ENCODE peak calls at places on chromosomes 3 and 15, in six cellular contexts. Z is mesenchymal stem cell, M is mesendoderm, E is IMR-90, N is neuronal stem cell, W is H1. C is an unnamed sample.

GRCh38 chr3:98705212-98705611 is 57.9 kb upstream of the ST3GAL6 start:
- DNase-seq in Z (peak), M (no peak), E (peak), N (no peak), W (no peak), C (no peak)

GRCh38 chr15:68994981-68995753 is 19.3 kb upstream of the NOX5 start:
- DNase-seq in Z (no peak), M (no peak), E (no peak), N (no peak), W (no peak), C (no peak)

GRCh38 chr15:86892774-86893449 is 813.2 kb downstream of the AGBL1 start:
- DNase-seq in Z (peak), M (peak), E (no peak), N (no peak), W (no peak), C (no peak)

GRCh38 chr15:95845862-95846515 is 484.5 kb upstream of the NR2F2 start:
- DNase-seq in Z (peak), M (no peak), E (peak), N (peak), W (no peak), C (no peak)

GRCh38 chr3:108175352-108175751 is 46.9 kb downstream of the IFT57 start:
- DNase-seq in Z (no peak), M (no peak), E (peak), N (no peak), W (no peak), C (no peak)

GRCh38 chr3:56205406-56205805 is 262.9 kb downstream of the ERC2 start:
- DNase-seq in Z (no peak), M (no peak), E (no peak), N (no peak), W (no peak), C (no peak)

GRCh38 chr3:174101244-174101643 is 703.7 kb downstream of the NLGN1 start:
- DNase-seq in Z (peak), M (no peak), E (peak), N (no peak), W (no peak), C (no peak)

GRCh38 chr3:65669163-65669875 is 369.4 kb downstream of the MAGI1 start:
- DNase-seq in Z (peak), M (no peak), E (peak), N (no peak), W (no peak), C (no peak)

GRCh38 chr15:63969652-63970421 is 76.4 kb downstream of the DAPK2 start:
- DNase-seq in Z (no peak), M (no peak), E (no peak), N (no peak), W (peak), C (peak)

GRCh38 chr3:143078883-143079282 is 40.7 kb upstream of the CHST2 start:
- DNase-seq in Z (peak), M (no peak), E (peak), N (no peak), W (no peak), C (no peak)

GRCh38 chr3:34008191-34008590 is 209.8 kb downstream of the PDCD6IP start:
- DNase-seq in Z (peak), M (peak), E (peak), N (no peak), W (no peak), C (peak)

GRCh38 chr3:61736506-61736905 is 175.1 kb downstream of the PTPRG start:
- DNase-seq in Z (no peak), M (no peak), E (peak), N (no peak), W (no peak), C (no peak)

GRCh38 chr3:142211034-142211433 is 14.4 kb downstream of the GK5 start:
- DNase-seq in Z (peak), M (peak), E (no peak), N (no peak), W (no peak), C (peak)

GRCh38 chr3:9797196-9797945 is 4.5 kb downstream of the ARPC4 start:
- DNase-seq in Z (no peak), M (no peak), E (no peak), N (no peak), W (no peak), C (no peak)

GRCh38 chr3:27573780-27574437 is 89.7 kb upstream of the SLC4A7 start:
- DNase-seq in Z (no peak), M (no peak), E (peak), N (no peak), W (no peak), C (no peak)

GRCh38 chr3:65713016-65713415 is 325.7 kb downstream of the MAGI1 start:
- DNase-seq in Z (peak), M (peak), E (peak), N (no peak), W (no peak), C (peak)

DNA sequence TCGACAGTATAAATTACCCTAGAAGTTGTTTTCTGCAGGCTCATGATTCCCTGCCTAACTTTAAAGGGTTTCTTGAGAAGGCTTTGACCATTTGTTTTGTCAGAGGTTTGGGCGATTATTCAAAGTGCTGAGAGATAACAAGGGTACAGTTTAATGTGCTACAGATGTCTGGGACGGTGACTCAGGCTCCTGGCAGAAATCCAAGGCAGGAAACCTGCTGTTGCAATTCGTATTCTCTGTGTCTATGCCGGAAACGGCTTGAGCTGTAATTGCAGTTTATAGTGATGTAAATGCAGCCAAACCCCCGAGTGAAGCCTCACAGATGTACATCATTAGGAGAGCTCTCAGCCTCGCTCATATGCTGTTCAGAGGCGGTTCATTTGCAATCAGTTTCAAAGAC is 65.6 kb downstream of the SYNPR start:
- DNase-seq in Z (peak), M (peak), E (peak), N (no peak), W (no peak), C (peak)
- H2BK15ac ChIP-seq in Z (no peak), M (no peak), E (no peak), N (no peak), W (no peak), C (no peak)

DNA sequence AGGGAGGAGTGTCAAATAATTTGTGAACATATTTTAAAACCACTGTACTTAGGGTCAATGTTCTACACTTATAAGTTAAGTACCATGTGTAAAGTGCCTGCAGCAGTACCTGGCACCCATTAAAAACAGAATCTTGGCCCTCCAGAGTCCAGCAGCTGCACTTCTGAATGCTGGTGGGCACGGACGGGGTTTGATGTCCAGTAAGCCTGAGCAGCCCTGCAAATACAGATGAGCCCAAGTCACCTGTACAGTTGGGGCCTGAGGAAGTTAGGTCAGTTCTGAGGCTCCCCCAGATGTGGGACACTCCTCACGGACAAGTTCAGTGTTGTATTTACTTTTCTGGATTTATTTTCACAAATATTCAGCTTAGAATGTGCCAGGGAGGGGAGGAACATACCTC is 150.0 kb upstream of the CTDSPL start:
- DNase-seq in Z (no peak), M (no peak), E (no peak), N (no peak), W (no peak), C (peak)
- H2BK15ac ChIP-seq in Z (no peak), M (no peak), E (no peak), N (no peak), W (no peak), C (no peak)

DNA sequence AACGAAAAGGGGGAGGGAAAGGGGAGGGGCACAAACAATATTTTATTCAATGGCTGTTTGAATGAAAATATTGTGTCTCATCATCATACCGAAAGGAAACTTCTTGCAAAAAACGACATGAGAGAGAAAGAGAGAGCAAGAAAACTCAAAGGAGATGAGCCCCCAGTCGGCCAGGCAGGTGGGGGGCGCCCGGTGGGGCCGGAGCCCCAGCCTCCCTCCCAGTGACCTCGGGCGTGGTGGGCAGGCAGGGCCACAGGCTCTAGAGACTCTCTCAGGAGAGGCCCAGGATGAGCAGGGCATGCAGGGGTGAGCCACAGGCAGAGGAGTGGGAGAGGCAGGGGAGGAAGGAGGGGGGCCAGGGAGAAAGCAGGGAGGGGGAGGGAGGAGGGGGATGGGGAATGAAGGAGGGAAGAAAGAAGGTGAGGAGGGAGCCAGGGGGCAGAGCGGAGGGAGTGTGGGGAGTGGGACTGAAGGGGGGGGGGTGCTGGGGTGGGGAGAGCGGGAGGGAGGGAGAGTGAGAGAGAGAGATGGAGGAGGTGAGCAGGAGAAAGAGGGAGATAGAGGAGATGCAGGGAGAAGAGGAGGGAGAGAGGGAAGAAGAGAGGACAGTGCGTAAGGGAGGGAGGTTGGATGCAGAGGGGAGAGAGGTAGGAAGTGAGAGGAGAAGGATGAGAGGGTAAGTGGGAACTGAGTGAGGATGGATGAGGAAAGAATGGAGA is 14.0 kb upstream of the TMEM115 start:
- DNase-seq in Z (no peak), M (no peak), E (no peak), N (no peak), W (no peak), C (peak)
- H2BK15ac ChIP-seq in Z (no peak), M (no peak), E (no peak), N (no peak), W (peak), C (no peak)

GRCh38 chr3:71559021-71559420 is 24.5 kb downstream of the FOXP1 start:
- DNase-seq in Z (no peak), M (no peak), E (no peak), N (no peak), W (no peak), C (no peak)
- H2BK15ac ChIP-seq in Z (no peak), M (no peak), E (no peak), N (no peak), W (no peak), C (no peak)

DNA sequence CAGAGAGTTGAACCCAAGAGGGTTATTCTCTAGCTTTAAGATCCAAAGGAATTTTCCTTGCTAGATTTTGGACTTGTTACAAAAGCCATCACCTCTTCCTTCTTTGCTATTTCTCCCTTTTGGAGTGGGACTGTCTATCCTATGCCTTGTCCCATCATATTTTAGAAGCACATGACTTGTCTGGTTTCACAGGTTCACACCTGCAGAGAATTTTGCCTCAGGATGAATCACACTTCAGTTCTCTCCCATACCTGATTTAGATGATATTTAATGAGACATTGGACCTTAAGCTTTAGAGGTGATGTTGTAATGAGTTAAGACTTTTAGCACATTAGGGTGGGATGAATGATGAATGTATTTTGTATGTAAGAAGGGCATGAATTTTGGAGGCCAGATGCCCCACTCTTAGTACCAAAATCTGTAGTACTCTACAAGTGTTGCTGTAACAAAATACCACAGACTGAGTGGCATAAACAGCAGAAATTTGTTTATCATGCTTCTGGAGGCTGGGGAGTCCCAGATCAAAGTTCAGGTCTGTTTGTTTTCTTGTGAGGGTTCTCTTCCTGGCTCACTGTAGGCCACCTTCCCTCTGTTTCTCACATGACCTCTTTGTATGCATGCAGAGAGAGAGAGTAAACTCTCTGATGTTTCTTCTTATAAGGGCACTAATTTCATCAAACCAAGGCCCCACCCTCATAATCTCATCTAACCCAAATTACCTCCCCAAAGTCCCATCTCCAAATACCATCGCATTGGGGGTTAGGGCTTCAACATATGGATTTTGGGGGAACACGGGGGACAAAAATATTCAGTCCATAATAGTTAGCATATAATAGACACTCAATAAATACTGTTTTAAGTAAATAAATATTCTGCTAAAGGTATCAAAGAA is 10.0 kb downstream of the LNP1 start:
- DNase-seq in Z (no peak), M (no peak), E (no peak), N (no peak), W (no peak), C (no peak)
- H2BK15ac ChIP-seq in Z (no peak), M (no peak), E (no peak), N (no peak), W (no peak), C (no peak)

GRCh38 chr15:27576576-27576975 is 522.5 kb downstream of the OCA2 start:
- DNase-seq in Z (no peak), M (no peak), E (no peak), N (no peak), W (no peak), C (no peak)

GRCh38 chr15:27579738-27580137 is 519.4 kb downstream of the OCA2 start:
- DNase-seq in Z (no peak), M (no peak), E (no peak), N (no peak), W (no peak), C (no peak)

GRCh38 chr15:27570746-27571145 is 528.4 kb downstream of the OCA2 start:
- DNase-seq in Z (no peak), M (no peak), E (no peak), N (no peak), W (no peak), C (no peak)

GRCh38 chr15:27574541-27575054 is 524.5 kb downstream of the OCA2 start:
- DNase-seq in Z (no peak), M (no peak), E (no peak), N (no peak), W (no peak), C (no peak)

DNA sequence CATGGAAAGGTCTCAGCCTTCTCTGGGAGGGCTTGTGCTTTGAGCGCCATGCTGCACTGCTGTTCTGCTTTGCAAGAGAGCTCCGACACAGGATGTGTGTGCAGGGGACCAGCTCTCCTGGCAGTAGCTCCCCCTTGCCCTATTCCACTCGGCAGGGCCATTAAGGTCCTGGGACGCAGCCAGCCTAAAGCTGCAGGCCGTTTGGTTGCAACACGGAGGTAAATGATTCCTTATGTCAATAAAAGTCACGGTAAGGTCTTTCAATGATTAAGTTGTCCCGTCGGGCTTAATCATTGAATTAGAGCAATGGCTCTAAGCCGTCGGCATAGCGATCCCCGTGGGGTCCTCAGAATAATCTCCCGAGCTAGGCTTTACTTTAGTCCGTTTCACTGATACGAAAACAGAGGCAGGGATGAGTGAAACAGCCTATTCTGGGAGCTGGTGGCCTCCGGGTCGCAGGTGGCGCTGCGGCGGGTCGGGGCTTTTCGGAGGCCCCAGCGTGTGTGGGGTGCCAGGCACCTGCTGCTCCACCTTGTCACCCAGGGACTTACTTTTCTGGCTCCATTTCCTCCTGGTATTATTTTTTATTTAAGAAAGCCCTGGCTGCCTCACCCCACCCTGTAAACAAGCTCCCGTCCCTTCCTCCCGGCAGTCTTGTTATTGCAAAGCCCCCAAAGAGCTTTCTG is 525.2 kb downstream of the OCA2 start:
- DNase-seq in Z (no peak), M (peak), E (no peak), N (no peak), W (no peak), C (no peak)
- H2BK15ac ChIP-seq in Z (no peak), M (no peak), E (no peak), N (no peak), W (no peak), C (no peak)

DNA sequence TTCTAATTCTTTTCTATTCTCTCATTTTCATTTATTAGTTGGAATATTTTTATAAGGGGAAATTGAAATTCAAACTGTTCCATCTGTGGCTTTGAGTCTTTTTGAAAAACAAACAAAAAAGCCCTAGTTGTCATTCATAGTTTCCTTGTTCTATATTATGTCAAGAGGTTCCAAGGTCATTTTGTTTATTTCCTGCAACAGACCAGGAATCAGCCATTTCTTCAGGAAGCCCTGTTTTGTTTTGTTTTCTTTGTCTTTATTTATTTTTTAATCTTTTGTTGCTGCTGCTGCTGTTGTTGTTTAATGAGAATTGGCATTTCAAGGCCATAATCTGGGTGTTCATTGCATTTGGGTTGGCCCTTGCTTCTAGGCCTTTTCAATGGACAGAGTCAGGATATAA is 14.8 kb downstream of the LNP1 start:
- DNase-seq in Z (no peak), M (no peak), E (no peak), N (no peak), W (no peak), C (no peak)
- H2BK15ac ChIP-seq in Z (no peak), M (no peak), E (no peak), N (no peak), W (no peak), C (no peak)

C was measured in H9.